ENCODE peak calls at places on chromosome 20, in seven cellular contexts. K, M, G, W, C, H and J are unnamed samples.

GRCh38 chr20:52054123-52054522 is 137.5 kb downstream of the ZFP64 start:
- DNase-seq in K (no peak), M (no peak), G (no peak), W (no peak), C (no peak), H (no peak), J (no peak)

GRCh38 chr20:54585222-54585621 is 109.8 kb downstream of the DOK5 start:
- DNase-seq in K (no peak), M (no peak), G (no peak), W (no peak), C (no peak), H (no peak), J (no peak)

GRCh38 chr20:49281059-49281912 is 3.4 kb upstream of the ZNFX1 start:
- DNase-seq in K (no peak), M (no peak), G (no peak), W (no peak), C (no peak), H (no peak), J (no peak)

GRCh38 chr20:33993800-33994623 is at the start of gene RALY:
- DNase-seq in K (peak; percentile 72), M (peak; percentile 79), G (peak; percentile 73), W (peak; percentile 86), C (peak; percentile 56), H (peak; percentile 50), J (no peak)

GRCh38 chr20:59181936-59182335 is 18.3 kb downstream of the ZNF831 start:
- DNase-seq in K (no peak), M (no peak), G (no peak), W (no peak), C (no peak), H (no peak), J (no peak)

GRCh38 chr20:39789411-39789810 is 827.3 kb downstream of the DHX35 start:
- DNase-seq in K (no peak), M (no peak), G (no peak), W (no peak), C (no peak), H (no peak), J (no peak)

GRCh38 chr20:2692036-2692885 is at the start of gene EBF4:
- DNase-seq in K (peak; percentile 63), M (no peak), G (no peak), W (peak; percentile 67), C (no peak), H (no peak), J (no peak)

GRCh38 chr20:5933802-5934436 is 16.4 kb downstream of the TRMT6 start:
- DNase-seq in K (no peak), M (no peak), G (peak; percentile 12), W (peak; percentile 42), C (no peak), H (no peak), J (no peak)

GRCh38 chr20:22577515-22578220 is 6.7 kb downstream of the FOXA2 start:
- DNase-seq in K (no peak), M (no peak), G (peak; percentile 69), W (no peak), C (no peak), H (no peak), J (no peak)

GRCh38 chr20:46398963-46399362 is 7.5 kb downstream of the ELMO2 start:
- DNase-seq in K (no peak), M (no peak), G (no peak), W (no peak), C (no peak), H (no peak), J (no peak)

GRCh38 chr20:5650191-5650691 is 100.0 kb upstream of the SHLD1 start:
- DNase-seq in K (no peak), M (no peak), G (no peak), W (no peak), C (no peak), H (no peak), J (no peak)

GRCh38 chr20:50189681-50190250 is 864 bp upstream of the CEBPB start:
- DNase-seq in K (no peak), M (no peak), G (peak; percentile 8), W (no peak), C (no peak), H (no peak), J (no peak)

GRCh38 chr20:24868959-24869358 is 80.1 kb upstream of the CST7 start:
- DNase-seq in K (no peak), M (no peak), G (no peak), W (no peak), C (no peak), H (no peak), J (no peak)

GRCh38 chr20:41480054-41480770 is 113.6 kb upstream of the EMILIN3 start:
- DNase-seq in K (no peak), M (no peak), G (no peak), W (no peak), C (no peak), H (no peak), J (no peak)

GRCh38 chr20:25142435-25142834 is 53.1 kb upstream of the ENTPD6 start:
- DNase-seq in K (no peak), M (no peak), G (no peak), W (no peak), C (no peak), H (no peak), J (no peak)